ENCODE peak calls at places on chromosomes 1 and 21, in eight cellular contexts. E is endothelial cell of umbilical vein, P is mammary epithelial cell, Q is PC-3, S is HepG2, U is DND-41, A is HCT116, G is fibroblast of lung. Y is an unnamed sample.

GRCh38 chr1:203178083-203178482 is 2.5 kb upstream of the MYBPH start:
- DNase-seq in G (no peak), E (no peak), P (no peak), A (peak), S (peak), U (no peak), Q (peak), Y (no peak)

GRCh38 chr1:67536957-67537646 is 106.9 kb upstream of the SERBP1 start:
- DNase-seq in Q (no peak), U (no peak), S (no peak), P (no peak), G (no peak), E (no peak), A (no peak), Y (no peak)

GRCh38 chr1:242452573-242452972 is 71.9 kb downstream of the PLD5 start:
- DNase-seq in Q (no peak), S (no peak), G (no peak), P (no peak), A (no peak), U (no peak), E (no peak), Y (no peak)

GRCh38 chr1:53580739-53581475 is 121.7 kb downstream of the DMRTB1 start:
- DNase-seq in U (no peak), A (no peak), G (no peak), E (no peak), P (no peak), Q (no peak), S (no peak), Y (no peak)

GRCh38 chr21:45255381-45256020 is 32.2 kb downstream of the POFUT2 start:
- DNase-seq in A (peak), U (peak), G (no peak), S (peak), E (no peak), Q (peak), P (peak), Y (no peak)

GRCh38 chr1:246139745-246140182 is 367.3 kb downstream of the SMYD3 start:
- DNase-seq in G (peak), A (peak), Q (peak), U (no peak), P (peak), E (peak), S (peak), Y (no peak)

GRCh38 chr1:5516756-5517155 is 475.5 kb downstream of the NPHP4 start:
- DNase-seq in S (no peak), U (no peak), E (no peak), Q (no peak), G (no peak), A (no peak), P (no peak), Y (no peak)

GRCh38 chr1:76950306-76950705 is 83.0 kb downstream of the ST6GALNAC5 start:
- DNase-seq in E (no peak), U (no peak), S (no peak), A (no peak), Q (peak), P (no peak), G (no peak), Y (no peak)

GRCh38 chr1:29653886-29654450 is 417.6 kb downstream of the PTPRU start:
- DNase-seq in S (no peak), P (no peak), Q (no peak), G (no peak), E (no peak), A (no peak), U (no peak), Y (no peak)

GRCh38 chr1:8989061-8989460 is 37.2 kb downstream of the SLC2A7 start:
- DNase-seq in S (no peak), G (no peak), P (no peak), Q (no peak), U (no peak), A (no peak), E (no peak), Y (no peak)

GRCh38 chr1:118115567-118116272 is 69.3 kb downstream of the SPAG17 start:
- DNase-seq in P (peak), S (no peak), E (peak), G (peak), A (no peak), Q (peak), U (no peak), Y (no peak)

GRCh38 chr1:153544453-153545066 is 1.0 kb downstream of the S100A4 start:
- DNase-seq in G (no peak), Q (no peak), U (no peak), P (no peak), S (no peak), E (no peak), A (no peak), Y (no peak)

GRCh38 chr1:35287807-35288640 is 19.5 kb downstream of the ZMYM4 start:
- DNase-seq in E (peak), G (peak), A (no peak), P (peak), U (no peak), Q (peak), S (no peak), Y (no peak)

GRCh38 chr1:224459051-224459450 is 24.5 kb upstream of the WDR26 start:
- DNase-seq in E (peak), A (no peak), U (no peak), P (no peak), Q (no peak), S (no peak), G (peak), Y (no peak)

GRCh38 chr1:21126324-21126723 is 50.4 kb downstream of the EIF4G3 start:
- DNase-seq in Q (peak), A (no peak), P (no peak), E (no peak), G (no peak), U (no peak), S (peak), Y (no peak)

GRCh38 chr1:21129407-21129806 is 47.3 kb downstream of the EIF4G3 start:
- DNase-seq in Q (no peak), P (no peak), S (no peak), G (no peak), E (no peak), U (no peak), A (no peak), Y (no peak)

GRCh38 chr1:21131200-21131599 is 45.5 kb downstream of the EIF4G3 start:
- DNase-seq in A (no peak), G (no peak), E (no peak), P (no peak), U (no peak), S (no peak), Q (no peak), Y (no peak)
- H3K4me3 ChIP-seq in A (no peak), G (no peak), E (no peak), P (no peak), U (no peak), S (no peak), Q (no peak), Y (no peak)

GRCh38 chr1:14255711-14256110 is 342.8 kb upstream of the KAZN start:
- DNase-seq in E (no peak), A (no peak), S (no peak), G (peak), P (no peak), U (peak), Q (peak), Y (no peak)
- H3K9ac ChIP-seq in E (no peak), A (no peak), S (no peak), G (no peak), P (no peak), U (no peak), Q (no peak), Y (no peak)

GRCh38 chr1:165352442-165353293 is 3.8 kb downstream of the LMX1A start:
- DNase-seq in E (no peak), A (no peak), S (no peak), G (no peak), U (no peak), Q (no peak), P (no peak), Y (no peak)
- TF ChIP-seq EZH2 in E (peak), A (no peak), S (no peak), G (peak), U (no peak), Q (no peak), P (peak), Y (no peak)

DNA sequence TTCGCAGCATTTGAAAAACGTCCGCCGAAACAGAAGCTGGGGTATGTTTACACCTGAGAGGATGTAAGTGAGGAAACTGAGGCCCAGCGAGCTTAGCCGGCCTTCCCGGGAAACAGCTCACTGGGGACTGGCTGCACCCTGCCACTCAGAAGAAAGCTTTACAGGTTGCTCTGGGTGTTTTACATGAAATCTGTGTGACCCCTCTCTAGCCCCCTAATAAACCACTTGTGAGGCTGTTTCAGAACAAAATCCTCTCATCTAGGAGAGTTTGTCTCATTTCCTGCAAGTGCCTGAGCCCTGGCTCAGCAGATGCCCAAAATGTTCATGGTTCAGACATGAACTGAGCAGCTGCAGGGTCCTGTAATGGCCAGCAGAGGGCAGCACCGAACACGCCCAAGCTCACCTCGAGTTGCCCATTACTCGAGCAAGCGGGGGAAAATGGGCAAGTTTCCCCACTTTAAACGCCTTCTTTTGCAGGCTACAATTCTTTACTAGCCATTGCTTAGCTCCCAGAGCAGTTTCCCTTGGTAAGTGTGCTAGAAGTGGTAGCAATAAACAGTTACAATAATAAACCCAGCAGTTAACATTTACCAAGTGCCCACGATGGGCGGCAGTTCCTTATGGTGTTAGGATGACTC is 76.4 kb downstream of the FHAD1 start:
- DNase-seq in Q (peak), G (peak), E (peak), U (peak), S (peak), A (peak), P (peak), Y (no peak)
- H3K4me3 ChIP-seq in Q (peak), G (no peak), E (no peak), U (no peak), S (no peak), A (no peak), P (no peak), Y (no peak)